ENCODE peak calls at places on chromosomes 2 and 18, in four cellular contexts. One of them, this sample, is unnamed.

GRCh38 chr2:183533021-183533420 is 408.8 kb downstream of the NUP35 start:
- DNase-seq in lung microvascular endothelial cell: no peak
- DNase-seq in stimulated activated CD4-positive, alpha-beta T cell treated with anti-CD3 and anti-CD28 coated beads, Interleukin-4, amount 100 ng/mL, for 1 hour: no peak
- DNase-seq in nephron progenitor cell: no peak
- DNase-seq in this sample: no peak

GRCh38 chr2:46376586-46377286 is 79.5 kb downstream of the EPAS1 start:
- DNase-seq in lung microvascular endothelial cell: no peak
- DNase-seq in stimulated activated CD4-positive, alpha-beta T cell treated with anti-CD3 and anti-CD28 coated beads, Interleukin-4, amount 100 ng/mL, for 1 hour: no peak
- DNase-seq in nephron progenitor cell: no peak
- DNase-seq in this sample: no peak

GRCh38 chr2:241540391-241540765 is 18.2 kb upstream of the BOK start:
- DNase-seq in lung microvascular endothelial cell: no peak
- DNase-seq in stimulated activated CD4-positive, alpha-beta T cell treated with anti-CD3 and anti-CD28 coated beads, Interleukin-4, amount 100 ng/mL, for 1 hour: no peak
- DNase-seq in nephron progenitor cell: no peak
- DNase-seq in this sample: no peak

GRCh38 chr18:50937183-50937582 is 30.7 kb upstream of the ELAC1 start:
- DNase-seq in lung microvascular endothelial cell: no peak
- DNase-seq in stimulated activated CD4-positive, alpha-beta T cell treated with anti-CD3 and anti-CD28 coated beads, Interleukin-4, amount 100 ng/mL, for 1 hour: no peak
- DNase-seq in nephron progenitor cell: no peak
- DNase-seq in this sample: no peak

GRCh38 chr2:71884303-71885042 is 263.2 kb downstream of the CYP26B1 start:
- DNase-seq in lung microvascular endothelial cell: peak
- DNase-seq in stimulated activated CD4-positive, alpha-beta T cell treated with anti-CD3 and anti-CD28 coated beads, Interleukin-4, amount 100 ng/mL, for 1 hour: no peak
- DNase-seq in nephron progenitor cell: no peak
- DNase-seq in this sample: no peak

GRCh38 chr2:48532174-48532573 is 2.2 kb downstream of the STON1 start:
- DNase-seq in lung microvascular endothelial cell: no peak
- DNase-seq in stimulated activated CD4-positive, alpha-beta T cell treated with anti-CD3 and anti-CD28 coated beads, Interleukin-4, amount 100 ng/mL, for 1 hour: no peak
- DNase-seq in nephron progenitor cell: no peak
- DNase-seq in this sample: no peak

GRCh38 chr18:78017869-78018268 is 768.2 kb downstream of the GALR1 start:
- DNase-seq in lung microvascular endothelial cell: no peak
- DNase-seq in stimulated activated CD4-positive, alpha-beta T cell treated with anti-CD3 and anti-CD28 coated beads, Interleukin-4, amount 100 ng/mL, for 1 hour: no peak
- DNase-seq in nephron progenitor cell: no peak
- DNase-seq in this sample: no peak

GRCh38 chr2:98350411-98350810 is 4.2 kb downstream of the CNGA3 start:
- DNase-seq in lung microvascular endothelial cell: no peak
- DNase-seq in stimulated activated CD4-positive, alpha-beta T cell treated with anti-CD3 and anti-CD28 coated beads, Interleukin-4, amount 100 ng/mL, for 1 hour: no peak
- DNase-seq in nephron progenitor cell: no peak
- DNase-seq in this sample: no peak

GRCh38 chr2:175154670-175155082 is 13.3 kb downstream of the ATF2 start:
- DNase-seq in lung microvascular endothelial cell: no peak
- DNase-seq in stimulated activated CD4-positive, alpha-beta T cell treated with anti-CD3 and anti-CD28 coated beads, Interleukin-4, amount 100 ng/mL, for 1 hour: no peak
- DNase-seq in nephron progenitor cell: no peak
- DNase-seq in this sample: no peak

GRCh38 chr2:128227862-128228261 is 90.8 kb downstream of the HS6ST1 start:
- DNase-seq in lung microvascular endothelial cell: no peak
- DNase-seq in stimulated activated CD4-positive, alpha-beta T cell treated with anti-CD3 and anti-CD28 coated beads, Interleukin-4, amount 100 ng/mL, for 1 hour: no peak
- DNase-seq in nephron progenitor cell: no peak
- DNase-seq in this sample: no peak

GRCh38 chr18:35389095-35389618 is 12.0 kb upstream of the ZNF396 start:
- DNase-seq in lung microvascular endothelial cell: no peak
- DNase-seq in stimulated activated CD4-positive, alpha-beta T cell treated with anti-CD3 and anti-CD28 coated beads, Interleukin-4, amount 100 ng/mL, for 1 hour: no peak
- DNase-seq in nephron progenitor cell: no peak
- DNase-seq in this sample: no peak

GRCh38 chr18:9701604-9702324 is 6.3 kb upstream of the RAB31 start:
- DNase-seq in lung microvascular endothelial cell: peak
- DNase-seq in stimulated activated CD4-positive, alpha-beta T cell treated with anti-CD3 and anti-CD28 coated beads, Interleukin-4, amount 100 ng/mL, for 1 hour: peak
- DNase-seq in nephron progenitor cell: no peak
- DNase-seq in this sample: no peak

GRCh38 chr2:159715451-159715850 is 3.1 kb downstream of the MARCHF7 start:
- DNase-seq in lung microvascular endothelial cell: no peak
- DNase-seq in stimulated activated CD4-positive, alpha-beta T cell treated with anti-CD3 and anti-CD28 coated beads, Interleukin-4, amount 100 ng/mL, for 1 hour: no peak
- DNase-seq in nephron progenitor cell: no peak
- DNase-seq in this sample: no peak

GRCh38 chr18:46481048-46481846 is 175.8 kb downstream of the LOXHD1 start:
- DNase-seq in lung microvascular endothelial cell: peak
- DNase-seq in stimulated activated CD4-positive, alpha-beta T cell treated with anti-CD3 and anti-CD28 coated beads, Interleukin-4, amount 100 ng/mL, for 1 hour: peak
- DNase-seq in nephron progenitor cell: peak
- DNase-seq in this sample: peak

GRCh38 chr2:230152334-230152733 is 67.5 kb downstream of the SP110 start:
- DNase-seq in lung microvascular endothelial cell: no peak
- DNase-seq in stimulated activated CD4-positive, alpha-beta T cell treated with anti-CD3 and anti-CD28 coated beads, Interleukin-4, amount 100 ng/mL, for 1 hour: no peak
- DNase-seq in nephron progenitor cell: no peak
- DNase-seq in this sample: no peak

GRCh38 chr2:240582781-240583180 is 3.8 kb upstream of the CAPN10 start:
- DNase-seq in lung microvascular endothelial cell: no peak
- DNase-seq in stimulated activated CD4-positive, alpha-beta T cell treated with anti-CD3 and anti-CD28 coated beads, Interleukin-4, amount 100 ng/mL, for 1 hour: no peak
- DNase-seq in nephron progenitor cell: no peak
- DNase-seq in this sample: no peak

GRCh38 chr2:26067186-26067974 is 33.5 kb downstream of the RAB10 start:
- DNase-seq in lung microvascular endothelial cell: no peak
- DNase-seq in stimulated activated CD4-positive, alpha-beta T cell treated with anti-CD3 and anti-CD28 coated beads, Interleukin-4, amount 100 ng/mL, for 1 hour: no peak
- DNase-seq in nephron progenitor cell: no peak
- DNase-seq in this sample: no peak

GRCh38 chr2:176122266-176122632 is 270 bp upstream of the HOXD9 start:
- DNase-seq in lung microvascular endothelial cell: no peak
- DNase-seq in stimulated activated CD4-positive, alpha-beta T cell treated with anti-CD3 and anti-CD28 coated beads, Interleukin-4, amount 100 ng/mL, for 1 hour: no peak
- DNase-seq in nephron progenitor cell: no peak
- DNase-seq in this sample: no peak

GRCh38 chr2:138724765-138725459 is 55.3 kb downstream of the NXPH2 start:
- DNase-seq in lung microvascular endothelial cell: no peak
- DNase-seq in stimulated activated CD4-positive, alpha-beta T cell treated with anti-CD3 and anti-CD28 coated beads, Interleukin-4, amount 100 ng/mL, for 1 hour: no peak
- DNase-seq in nephron progenitor cell: no peak
- DNase-seq in this sample: no peak

GRCh38 chr2:60556998-60557955 is 3.8 kb upstream of the BCL11A start:
- DNase-seq in lung microvascular endothelial cell: no peak
- DNase-seq in stimulated activated CD4-positive, alpha-beta T cell treated with anti-CD3 and anti-CD28 coated beads, Interleukin-4, amount 100 ng/mL, for 1 hour: no peak
- DNase-seq in nephron progenitor cell: peak
- DNase-seq in this sample: no peak

GRCh38 chr2:42030196-42030759 is 17.5 kb upstream of the PKDCC start:
- DNase-seq in lung microvascular endothelial cell: no peak
- DNase-seq in stimulated activated CD4-positive, alpha-beta T cell treated with anti-CD3 and anti-CD28 coated beads, Interleukin-4, amount 100 ng/mL, for 1 hour: no peak
- DNase-seq in nephron progenitor cell: peak
- DNase-seq in this sample: no peak

GRCh38 chr2:238942080-238942761 is 94.3 kb downstream of the TWIST2 start:
- DNase-seq in lung microvascular endothelial cell: no peak
- DNase-seq in stimulated activated CD4-positive, alpha-beta T cell treated with anti-CD3 and anti-CD28 coated beads, Interleukin-4, amount 100 ng/mL, for 1 hour: no peak
- DNase-seq in nephron progenitor cell: no peak
- DNase-seq in this sample: no peak

GRCh38 chr2:70002241-70002896 is 40.9 kb upstream of the ASPRV1 start:
- DNase-seq in lung microvascular endothelial cell: no peak
- DNase-seq in stimulated activated CD4-positive, alpha-beta T cell treated with anti-CD3 and anti-CD28 coated beads, Interleukin-4, amount 100 ng/mL, for 1 hour: no peak
- DNase-seq in nephron progenitor cell: no peak
- DNase-seq in this sample: no peak

This sample was measured in activated naive CD4-positive, alpha-beta T cell treated with anti-CD3 and anti-CD28 coated beads, Interleukin-2, amount 50 U/mL, for 16 hours.